ENCODE peak calls at places on chromosomes 13 and 19, in ten cellular contexts. S is SK-N-SH, J is transverse colon, D is sigmoid colon, H is GM23338, Y is suprapubic skin, E is Panc1, V is breast epithelium, A is H1, Q is stomach. U is an unnamed sample. For H3K4me1, the result is how much of the 10 kb centered on the place peaks cover.

GRCh38 chr19:56477429-56478338 is 539 bp upstream of the ZNF667 start:
- DNase-seq in A (peak), V (peak), H (peak), Y (peak), D (peak), Q (peak), E (no peak), S (peak), J (peak), U (peak)

GRCh38 chr13:35512271-35512920 is 35.9 kb upstream of the MAB21L1 start:
- DNase-seq in V (no peak), H (no peak), Q (no peak), E (no peak), A (no peak), Y (no peak), D (peak), S (no peak), J (no peak), U (no peak)

GRCh38 chr19:16012552-16012951 is 63.7 kb upstream of the TPM4 start:
- DNase-seq in Y (no peak), D (no peak), V (no peak), A (no peak), H (no peak), Q (no peak), S (no peak), J (no peak), E (no peak), U (no peak)

GRCh38 chr19:16048583-16048982 is 27.7 kb upstream of the TPM4 start:
- DNase-seq in Q (no peak), J (no peak), V (no peak), H (no peak), S (no peak), Y (no peak), D (no peak), E (no peak), A (no peak), U (no peak)

GRCh38 chr19:48671456-48671995 is 1.3 kb downstream of the NTN5 start:
- DNase-seq in H (no peak), D (no peak), Y (no peak), E (no peak), V (no peak), S (no peak), Q (no peak), A (no peak), J (no peak), U (no peak)

GRCh38 chr13:101424381-101425155 is 8.3 kb upstream of the NALCN start:
- DNase-seq in Y (no peak), A (no peak), J (no peak), V (no peak), E (no peak), D (no peak), H (no peak), S (no peak), Q (no peak), U (no peak)

GRCh38 chr19:40799558-40800338 is 757 bp downstream of the EGLN2 start:
- DNase-seq in H (peak), S (peak), Y (peak), Q (peak), J (no peak), V (no peak), E (no peak), A (peak), D (peak), U (no peak)

GRCh38 chr13:76864259-76864658 is 21.9 kb downstream of the KCTD12 start:
- DNase-seq in Q (no peak), E (no peak), D (no peak), J (no peak), A (no peak), Y (no peak), S (no peak), V (no peak), H (no peak), U (no peak)

GRCh38 chr19:58009666-58010301 is 7.2 kb upstream of the ZNF606 start:
- DNase-seq in J (peak), E (no peak), Y (peak), H (peak), A (no peak), V (peak), D (peak), S (no peak), Q (peak), U (peak)

GRCh38 chr19:1488282-1488601 is 1.9 kb downstream of the PCSK4 start:
- DNase-seq in Q (no peak), A (no peak), D (no peak), S (no peak), V (no peak), E (no peak), H (no peak), J (no peak), Y (no peak), U (no peak)

GRCh38 chr19:42965204-42965603 is 28.2 kb upstream of the PSG7 start:
- DNase-seq in V (no peak), Y (no peak), D (no peak), J (no peak), A (no peak), Q (no peak), H (no peak), E (no peak), S (peak), U (no peak)

GRCh38 chr19:47176627-47177090 is 46.0 kb downstream of the SAE1 start:
- DNase-seq in Y (no peak), A (no peak), E (no peak), H (no peak), J (no peak), D (no peak), V (no peak), S (no peak), Q (no peak), U (no peak)

GRCh38 chr19:47176071-47176626 is 45.5 kb downstream of the SAE1 start:
- DNase-seq in S (no peak), E (no peak), Y (no peak), J (no peak), Q (no peak), D (no peak), A (no peak), H (no peak), V (no peak), U (no peak)

GRCh38 chr19:47168065-47168464 is 37.4 kb downstream of the SAE1 start:
- DNase-seq in Q (no peak), A (no peak), H (no peak), E (no peak), D (no peak), S (no peak), Y (no peak), V (no peak), J (no peak), U (no peak)

GRCh38 chr19:47172666-47173455 is 42.2 kb downstream of the SAE1 start:
- DNase-seq in E (no peak), Q (no peak), D (no peak), V (no peak), A (no peak), S (no peak), Y (no peak), H (no peak), J (no peak), U (no peak)
- TF ChIP-seq POLR2AphosphoS5 in E (no peak), Q (no peak), D (no peak), V (no peak), A (no peak), S (no peak), Y (no peak), H (no peak), J (no peak), U (no peak)

DNA sequence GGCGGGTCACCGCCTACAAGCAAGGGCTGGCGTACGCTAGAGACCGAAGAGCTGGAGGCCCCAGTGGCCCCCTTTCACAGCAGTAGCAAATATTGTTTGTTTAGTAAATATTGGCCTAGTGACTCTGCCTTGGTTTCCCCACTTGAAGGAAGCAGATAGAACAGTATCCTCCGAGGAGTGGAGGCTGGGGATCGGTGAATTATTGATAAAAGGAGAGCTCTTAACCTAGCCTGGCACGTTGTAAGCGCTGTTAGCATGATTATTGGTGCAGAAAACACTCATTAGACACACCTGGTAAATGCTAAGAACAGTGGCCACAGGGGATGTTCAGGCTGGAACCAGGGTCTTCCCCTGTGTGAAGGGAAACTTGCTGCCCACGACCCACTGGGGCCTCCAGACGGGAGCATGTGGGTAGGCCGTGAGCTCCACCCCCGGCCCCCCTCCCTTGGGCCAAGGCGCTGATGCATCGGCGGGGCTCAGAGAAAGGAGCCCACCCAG is 2.2 kb downstream of the IER2 start:
- DNase-seq in Y (no peak), A (no peak), Q (no peak), D (no peak), H (no peak), V (no peak), J (no peak), E (no peak), S (no peak), U (no peak)
- H3K4me1 ChIP-seq in Y (under half), A (under half), Q (under half), D (under half), H (under half), V (under half), J (under half), E (under half), S (under half), U (under half)

GRCh38 chr19:4089946-4090345 is 23.2 kb upstream of the ZBTB7A start:
- DNase-seq in V (no peak), D (no peak), Y (no peak), Q (no peak), J (no peak), H (no peak), S (no peak), A (no peak), E (no peak), U (no peak)

GRCh38 chr19:4086336-4086953 is 19.7 kb upstream of the ZBTB7A start:
- DNase-seq in H (no peak), J (peak), Q (peak), A (no peak), Y (no peak), D (no peak), E (no peak), V (no peak), S (no peak), U (no peak)

GRCh38 chr19:4088975-4089374 is 22.3 kb upstream of the ZBTB7A start:
- DNase-seq in A (no peak), D (no peak), S (no peak), H (no peak), J (no peak), V (no peak), Y (no peak), Q (no peak), E (no peak), U (no peak)

GRCh38 chr19:4089400-4089908 is 22.8 kb upstream of the ZBTB7A start:
- DNase-seq in S (no peak), Y (no peak), V (no peak), H (peak), Q (no peak), E (no peak), J (peak), A (no peak), D (no peak), U (no peak)

DNA sequence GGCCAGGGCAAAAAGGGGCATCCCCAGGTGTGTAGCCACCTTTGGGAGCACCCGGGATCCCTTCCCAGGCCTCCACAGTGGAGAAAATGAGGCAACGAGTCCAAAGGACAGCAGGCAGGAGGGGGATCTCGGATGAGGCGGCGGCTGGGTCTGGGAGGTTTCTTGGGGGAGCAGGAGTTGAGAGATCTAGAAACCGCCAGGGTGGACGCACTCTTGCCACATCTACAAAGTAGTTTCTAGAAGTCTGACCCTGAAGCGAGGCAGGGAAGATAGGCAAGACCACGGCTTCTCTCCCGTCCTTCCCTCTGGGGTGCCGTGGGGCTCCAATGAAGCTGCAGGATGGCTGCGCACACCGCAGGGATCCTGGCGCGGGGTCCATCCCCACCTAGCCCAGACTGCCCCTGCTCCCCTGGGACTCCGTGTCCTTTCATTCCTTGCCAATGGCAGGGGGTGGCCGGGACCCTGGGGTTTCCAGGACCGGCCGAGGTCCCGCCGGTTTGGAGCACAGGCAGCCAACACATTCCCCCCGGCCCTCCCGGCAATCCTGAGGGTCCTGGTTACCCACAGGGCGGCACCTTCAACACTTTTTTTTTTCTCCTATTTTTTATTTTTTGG is 21.5 kb upstream of the ZBTB7A start:
- DNase-seq in J (no peak), Y (peak), V (no peak), S (no peak), E (no peak), A (no peak), D (no peak), H (no peak), Q (no peak), U (no peak)
- TF ChIP-seq POLR2AphosphoS5 in J (no peak), Y (no peak), V (no peak), S (no peak), E (no peak), A (peak), D (no peak), H (peak), Q (no peak), U (no peak)

DNA sequence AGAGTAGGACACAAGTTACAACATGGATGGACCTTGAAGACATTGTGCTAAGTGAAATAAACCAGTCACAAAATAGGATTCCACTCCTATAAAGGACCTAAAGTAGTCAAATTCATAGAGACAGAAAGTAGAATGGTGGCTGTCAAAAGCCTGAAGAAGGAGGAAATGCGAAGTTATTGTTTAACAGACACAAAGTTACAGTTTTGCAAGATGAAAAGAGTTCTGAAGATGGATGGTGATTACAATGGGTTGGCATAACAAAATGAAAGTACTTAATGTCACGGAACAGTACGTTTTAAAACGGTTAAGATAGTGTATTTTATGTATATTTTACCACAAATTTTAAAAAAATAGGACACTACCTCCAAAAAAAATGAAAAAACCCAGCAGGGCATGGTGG is 34.8 kb downstream of the FOXO1 start:
- DNase-seq in A (no peak), H (no peak), J (no peak), Q (no peak), Y (no peak), S (no peak), D (no peak), E (no peak), V (no peak), U (no peak)
- H3K4me1 ChIP-seq in A (under half), H (under half), J (under half), Q (under half), Y (under half), S (under half), D (under half), E (under half), V (under half), U (under half)